ENCODE peak calls at places on chromosomes 2 and 18, in four cellular contexts. E is epithelial cell of esophagus, K is fibroblast of pulmonary artery, C is heart left ventricle. L is an unnamed sample.
A peak's percentile ranks its signal among the peaks of the same experiment; 100 is the strongest.

GRCh38 chr2:44972771-44973535 is 31.5 kb downstream of the SIX3 start:
- DNase-seq in E (no peak), K (no peak), C (no peak), L (no peak)

GRCh38 chr2:31060397-31060796 is 77.8 kb downstream of the GALNT14 start:
- DNase-seq in E (no peak), K (no peak), C (no peak), L (no peak)

GRCh38 chr18:61398961-61399632 is 65.9 kb downstream of the CDH20 start:
- DNase-seq in E (no peak), K (peak; percentile 51), C (no peak), L (peak; percentile 92)

GRCh38 chr2:181141676-181142075 is 161.3 kb downstream of the UBE2E3 start:
- DNase-seq in E (no peak), K (no peak), C (no peak), L (no peak)

GRCh38 chr2:172806426-172807008 is 70.9 kb downstream of the RAPGEF4 start:
- DNase-seq in E (peak; percentile 56), K (peak; percentile 76), C (no peak), L (peak; percentile 72)

GRCh38 chr2:62794791-62795190 is 89.3 kb downstream of the EHBP1 start:
- DNase-seq in E (peak; percentile 76), K (peak; percentile 62), C (no peak), L (peak; percentile 60)

GRCh38 chr2:84832772-84833461 is 48.0 kb downstream of the TRABD2A start:
- DNase-seq in E (no peak), K (no peak), C (peak; percentile 32), L (no peak)

GRCh38 chr2:27294928-27295327 is 12.7 kb downstream of the TRIM54 start:
- DNase-seq in E (no peak), K (no peak), C (no peak), L (no peak)

GRCh38 chr2:155733091-155733870 is 599.2 kb downstream of the NR4A2 start:
- DNase-seq in E (peak; percentile 23), K (no peak), C (no peak), L (no peak)

GRCh38 chr2:170714156-170715061 is 728 bp upstream of the SP5 start:
- DNase-seq in E (no peak), K (no peak), C (no peak), L (no peak)

GRCh38 chr2:37026050-37026449 is 58.1 kb downstream of the HEATR5B start:
- DNase-seq in E (peak; percentile 2), K (peak; percentile 11), C (no peak), L (peak; percentile 17)

GRCh38 chr2:69915050-69915945 is at the start of gene MXD1:
- DNase-seq in E (peak; percentile 34), K (no peak), C (peak; percentile 34), L (no peak)

GRCh38 chr2:85111819-85112281 is 21.3 kb upstream of the TCF7L1 start:
- DNase-seq in E (peak; percentile 70), K (no peak), C (no peak), L (peak; percentile 80)

GRCh38 chr2:217160103-217160502 is 300.2 kb upstream of the TNP1 start:
- DNase-seq in E (peak; percentile 68), K (no peak), C (no peak), L (peak; percentile 58)

GRCh38 chr18:80202264-80202998 is 44.9 kb downstream of the PARD6G start:
- DNase-seq in E (no peak), K (no peak), C (no peak), L (no peak)

GRCh38 chr18:9916814-9917213 is 3.0 kb downstream of the VAPA start:
- DNase-seq in E (no peak), K (no peak), C (no peak), L (no peak)

GRCh38 chr2:53231908-53232307 is 535.7 kb upstream of the CHAC2 start:
- DNase-seq in E (no peak), K (no peak), C (no peak), L (no peak)

GRCh38 chr2:39659765-39660611 is 5.7 kb upstream of the TMEM178A start:
- DNase-seq in E (peak; percentile 39), K (no peak), C (no peak), L (no peak)

GRCh38 chr18:46264255-46264654 is 160.1 kb downstream of the HAUS1 start:
- DNase-seq in E (peak; percentile 36), K (peak; percentile 84), C (no peak), L (peak; percentile 35)

GRCh38 chr2:214069254-214069653 is 341.6 kb upstream of the VWC2L start:
- DNase-seq in E (peak; percentile 91), K (peak; percentile 83), C (no peak), L (peak; percentile 95)

GRCh38 chr18:12639990-12640880 is 17.7 kb downstream of the SPIRE1 start:
- DNase-seq in E (peak; percentile 94), K (peak; percentile 76), C (peak; percentile 48), L (peak; percentile 76)

GRCh38 chr2:54657664-54658083 is 65.8 kb upstream of the EML6 start:
- DNase-seq in E (peak; percentile 53), K (peak; percentile 60), C (peak; percentile 67), L (peak; percentile 59)

GRCh38 chr18:48889115-48889941 is 61.4 kb downstream of the SMAD7 start:
- DNase-seq in E (no peak), K (peak; percentile 38), C (peak; percentile 67), L (no peak)

GRCh38 chr2:145985517-145985916 is 1465.6 kb upstream of the ZEB2 start:
- DNase-seq in E (no peak), K (peak; percentile 35), C (no peak), L (no peak)

GRCh38 chr2:23434721-23435121 is 49.7 kb downstream of the KLHL29 start:
- DNase-seq in E (peak; percentile 70), K (no peak), C (no peak), L (no peak)

GRCh38 chr18:54776282-54776977 is 51.8 kb upstream of the RAB27B start:
- DNase-seq in E (peak; percentile 99), K (peak; percentile 99), C (no peak), L (peak; percentile 99)

GRCh38 chr2:229081411-229081810 is 189.7 kb downstream of the PID1 start:
- DNase-seq in E (no peak), K (no peak), C (no peak), L (no peak)

GRCh38 chr18:25351773-25352628 is at the start of gene ZNF521:
- DNase-seq in E (peak; percentile 65), K (peak; percentile 84), C (peak; percentile 90), L (peak; percentile 90)

DNA sequence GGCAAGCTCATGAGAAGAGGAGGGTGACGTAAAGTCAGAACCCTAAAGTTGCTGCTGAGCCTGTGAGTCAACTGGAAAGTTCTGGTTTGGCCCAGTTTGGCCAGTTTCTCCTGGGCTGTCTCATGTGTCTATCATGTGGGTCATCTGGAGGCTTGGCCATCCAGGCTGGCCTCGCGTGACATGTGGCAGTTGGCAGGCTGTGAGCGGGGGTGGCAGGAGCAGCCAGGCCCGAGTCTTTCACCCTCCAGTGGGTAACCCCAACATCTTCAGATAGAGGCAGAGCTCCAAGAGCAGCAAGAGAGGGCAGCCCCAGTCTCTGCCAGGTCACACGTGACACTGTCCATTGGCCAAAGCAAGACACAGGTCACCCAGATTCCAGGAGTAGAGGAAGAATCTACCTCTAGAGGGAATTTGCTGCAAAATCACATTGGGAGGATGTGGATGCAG is 51.5 kb downstream of the FHOD3 start:
- DNase-seq in E (no peak), K (no peak), C (no peak), L (no peak)
- TF ChIP-seq CTCF in E (no peak), K (no peak), C (no peak), L (no peak)

GRCh38 chr2:1813371-1813770 is 69.1 kb upstream of the PXDN start:
- DNase-seq in E (no peak), K (no peak), C (no peak), L (no peak)
- H3K4me3 ChIP-seq in E (no peak overlapping the region), K (no peak overlapping the region), C (no peak overlapping the region), L (no peak overlapping the region)

DNA sequence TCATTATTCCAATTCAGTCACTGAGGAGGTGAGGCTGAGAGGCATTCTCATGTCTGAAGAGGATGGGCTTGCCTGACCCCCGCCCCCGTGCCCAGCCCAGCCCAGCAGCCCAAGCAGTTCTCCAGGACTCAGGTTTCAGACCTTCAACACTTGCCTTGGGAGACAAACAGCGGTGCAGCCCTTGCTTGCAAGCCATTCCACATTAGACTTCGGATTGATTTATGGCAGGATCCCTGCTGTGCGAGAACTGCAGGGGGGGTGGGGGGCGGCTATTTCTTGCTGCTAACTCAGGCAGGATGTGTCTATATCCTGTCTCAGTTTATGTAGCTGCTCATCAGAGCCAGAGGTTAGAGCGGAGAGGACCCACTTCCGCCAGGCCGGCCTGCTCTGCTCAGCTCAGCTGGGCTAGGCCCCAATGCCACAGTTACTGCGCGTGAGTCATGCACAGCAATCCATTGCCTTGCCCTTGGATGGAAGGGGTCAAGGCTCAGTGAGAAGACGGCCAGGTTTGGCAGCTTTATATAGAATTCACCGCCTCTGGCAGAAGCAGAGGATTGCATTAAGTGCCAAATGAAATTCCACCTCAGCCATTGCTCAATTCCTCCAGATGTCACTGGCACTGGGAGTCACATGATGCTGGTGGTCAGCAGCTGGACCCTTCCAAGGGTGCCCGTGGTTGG is 1.8 kb downstream of the GYPC start:
- DNase-seq in E (peak; percentile 5), K (peak; percentile 98), C (peak; percentile 90), L (peak; percentile 99)
- TF ChIP-seq CTCF in E (no peak), K (no peak), C (no peak), L (no peak)

GRCh38 chr2:216057688-216058193 is 23.9 kb downstream of the PECR start:
- DNase-seq in E (peak; percentile 67), K (no peak), C (no peak), L (peak; percentile 55)
- H3K4me3 ChIP-seq in E (no peak overlapping the region), K (no peak overlapping the region), C (no peak overlapping the region), L (no peak overlapping the region)